ENCODE peak calls at places on chromosomes 4 and X, in six cellular contexts. I is stomach, P is suprapubic skin, Z is tibial nerve, W is GM12878, E is A549. T is an unnamed sample.

GRCh38 chr4:168654206-168655174 is 157.6 kb downstream of the PALLD start:
- DNase-seq in P (no peak), E (no peak), I (peak), W (no peak), Z (no peak), T (no peak)

GRCh38 chr4:6277139-6277802 is 7.6 kb downstream of the WFS1 start:
- DNase-seq in E (no peak), W (no peak), P (no peak), Z (no peak), I (no peak), T (peak)

GRCh38 chr4:25580633-25581467 is 74.8 kb upstream of the SLC34A2 start:
- DNase-seq in W (no peak), E (no peak), Z (no peak), P (no peak), I (peak), T (no peak)

GRCh38 chrX:11427082-11428033 is 134.1 kb downstream of the AMELX start:
- DNase-seq in E (no peak), Z (peak), P (peak), W (no peak), I (peak), T (peak)

GRCh38 chrX:47915886-47916493 is 79.3 kb downstream of the ZNF81 start:
- DNase-seq in I (no peak), P (no peak), W (no peak), Z (no peak), E (no peak), T (no peak)

GRCh38 chrX:136933617-136934145 is 53.2 kb upstream of the RBMX start:
- DNase-seq in W (no peak), I (no peak), E (no peak), P (no peak), Z (no peak), T (no peak)

GRCh38 chrX:75151828-75152592 is 4.1 kb downstream of the ABCB7 start:
- DNase-seq in P (no peak), I (no peak), W (no peak), Z (no peak), E (no peak), T (no peak)

GRCh38 chr4:89614155-89614554 is 222.8 kb downstream of the SNCA start:
- DNase-seq in P (no peak), Z (no peak), W (no peak), I (no peak), E (no peak), T (no peak)

GRCh38 chr4:128006592-128006991 is 41.4 kb downstream of the ABHD18 start:
- DNase-seq in W (no peak), E (no peak), Z (no peak), P (no peak), I (no peak), T (no peak)

GRCh38 chr4:76306882-76307669 is 543 bp downstream of the STBD1 start:
- DNase-seq in P (no peak), W (no peak), I (peak), E (peak), Z (peak), T (peak)

GRCh38 chr4:74410272-74410671 is 34.7 kb upstream of the AREG start:
- DNase-seq in Z (no peak), P (no peak), I (no peak), W (no peak), E (no peak), T (no peak)

GRCh38 chr4:77418333-77418732 is 187.3 kb upstream of the CXCL13 start:
- DNase-seq in P (no peak), Z (no peak), I (no peak), W (no peak), E (peak), T (no peak)

GRCh38 chrX:1031521-1032430 is 180.7 kb downstream of the CRLF2 start:
- DNase-seq in W (no peak), E (no peak), Z (no peak), P (peak), I (peak), T (no peak)

GRCh38 chr4:826508-827208 is 729 bp upstream of the CPLX1 start:
- DNase-seq in I (no peak), W (no peak), P (no peak), Z (no peak), E (no peak), T (peak)

GRCh38 chr4:102299708-102300107 is 45.6 kb downstream of the SLC39A8 start:
- DNase-seq in P (no peak), I (peak), Z (no peak), E (peak), W (no peak), T (no peak)

GRCh38 chrX:150694738-150695410 is 1.7 kb downstream of the MTMR1 start:
- DNase-seq in Z (no peak), I (no peak), E (no peak), P (no peak), W (no peak), T (no peak)

GRCh38 chr4:19278665-19279064 is 973.0 kb upstream of the SLIT2 start:
- DNase-seq in Z (no peak), W (no peak), P (no peak), E (no peak), I (no peak), T (no peak)

GRCh38 chrX:110125435-110125834 is 122.5 kb downstream of the TMEM164 start:
- DNase-seq in Z (no peak), P (no peak), W (no peak), E (peak), I (no peak), T (no peak)
- TF ChIP-seq CTCF in Z (no peak), P (no peak), W (no peak), E (peak), I (no peak), T (no peak)

GRCh38 chr4:184282895-184283654 is 65.4 kb upstream of the ENPP6 start:
- DNase-seq in W (peak), P (no peak), I (no peak), Z (peak), E (no peak), T (no peak)
- H3K27ac ChIP-seq in W (peak), P (peak), I (peak), Z (no peak), E (no peak), T (no peak)

GRCh38 chr4:114334808-114335739 is 263.5 kb upstream of the UGT8 start:
- DNase-seq in P (no peak), Z (no peak), W (no peak), I (no peak), E (no peak), T (no peak)
- TF ChIP-seq EP300 in P (no peak), Z (no peak), W (no peak), I (no peak), E (no peak), T (no peak)

GRCh38 chrX:53282313-53282712 is 929 bp upstream of the IQSEC2 start:
- DNase-seq in Z (no peak), P (no peak), I (no peak), E (no peak), W (no peak), T (no peak)

GRCh38 chrX:53281321-53281822 is at the start of gene IQSEC2:
- DNase-seq in Z (peak), P (peak), I (peak), E (peak), W (no peak), T (peak)

GRCh38 chrX:53280316-53280702 is 1.1 kb downstream of the IQSEC2 start:
- DNase-seq in W (no peak), P (no peak), E (no peak), Z (no peak), I (no peak), T (no peak)

GRCh38 chrX:53280703-53281320 is 572 bp downstream of the IQSEC2 start:
- DNase-seq in E (no peak), P (no peak), W (no peak), I (no peak), Z (peak), T (peak)

GRCh38 chrX:53279296-53280237 is 1.8 kb downstream of the IQSEC2 start:
- DNase-seq in I (no peak), Z (no peak), E (no peak), W (no peak), P (no peak), T (peak)
- TF ChIP-seq CTCF in I (no peak), Z (no peak), E (peak), W (peak), P (no peak), T (no peak)

GRCh38 chr4:173507471-173508385 is 22.3 kb downstream of the HAND2 start:
- DNase-seq in I (no peak), W (no peak), E (no peak), Z (no peak), P (no peak), T (no peak)

GRCh38 chr4:173504181-173504503 is 25.9 kb downstream of the HAND2 start:
- DNase-seq in W (no peak), P (no peak), Z (no peak), E (no peak), I (no peak), T (no peak)

GRCh38 chr4:173508386-173509002 is 21.5 kb downstream of the HAND2 start:
- DNase-seq in I (no peak), W (no peak), P (no peak), Z (no peak), E (no peak), T (peak)

GRCh38 chr4:173506780-173507211 is 23.2 kb downstream of the HAND2 start:
- DNase-seq in I (no peak), W (no peak), E (no peak), P (no peak), Z (no peak), T (peak)

DNA sequence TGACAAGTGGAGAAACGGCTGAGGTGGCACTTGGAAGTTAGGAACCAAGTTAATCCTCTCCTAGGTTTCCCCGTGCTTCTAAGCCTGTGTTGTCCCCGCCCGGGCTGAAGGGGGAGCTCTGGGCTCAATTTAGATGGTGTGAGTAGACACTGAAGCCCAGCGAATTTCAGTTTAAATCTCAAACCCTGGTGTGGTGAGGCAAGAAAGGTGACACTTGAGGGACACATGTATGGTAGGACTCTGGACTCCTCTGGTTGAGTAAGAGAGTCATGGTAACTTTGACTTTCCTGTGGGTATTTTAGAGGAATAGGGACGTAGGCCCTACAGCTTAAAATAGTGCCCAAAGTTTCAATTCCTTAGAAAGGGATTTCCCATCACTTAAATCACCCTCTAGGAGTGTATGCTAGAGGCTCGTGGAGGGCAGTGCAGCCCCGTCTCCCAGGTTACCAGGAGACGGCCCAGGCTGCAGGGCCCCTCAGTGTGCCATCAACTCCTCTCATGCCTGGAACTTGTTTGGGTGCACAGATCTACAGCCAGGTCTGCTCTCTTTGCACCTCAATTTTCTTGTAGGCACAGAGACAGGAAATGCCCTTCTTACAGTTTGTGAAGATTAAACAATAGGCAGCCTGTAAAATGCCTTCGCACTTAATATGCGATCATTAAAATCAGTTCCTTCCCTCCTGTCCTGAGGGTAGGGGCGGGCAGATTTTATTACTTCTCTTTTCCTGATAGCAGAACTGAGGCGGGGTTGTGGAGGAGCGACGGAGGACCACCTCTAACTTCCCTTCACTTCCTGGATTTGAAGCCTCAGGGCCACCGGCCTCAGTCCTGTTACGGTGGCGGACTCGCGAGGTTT is 23.9 kb downstream of the HAND2 start:
- DNase-seq in Z (peak), E (peak), I (peak), P (no peak), W (peak), T (peak)
- H3K27ac ChIP-seq in Z (no peak), E (no peak), I (peak), P (no peak), W (no peak), T (peak)